ENCODE peak calls at places on chromosomes 16 and 17, in five cellular contexts. One of them, this sample, is unnamed.

GRCh38 chr16:48165961-48166578 is 10.3 kb upstream of the ABCC12 start:
- DNase-seq in prostate gland: no peak
- DNase-seq in Panc1: no peak
- DNase-seq in GM12878: no peak
- DNase-seq in sigmoid colon: no peak
- DNase-seq in this sample: no peak

GRCh38 chr16:72952404-72953301 is 95.3 kb downstream of the ZFHX3 start:
- DNase-seq in prostate gland: no peak
- DNase-seq in GM12878: no peak
- DNase-seq in Panc1: no peak
- DNase-seq in sigmoid colon: no peak
- DNase-seq in this sample: no peak

GRCh38 chr17:50363217-50364060 is 9.5 kb downstream of the MRPL27 start:
- DNase-seq in sigmoid colon: peak; percentile 56
- DNase-seq in GM12878: no peak
- DNase-seq in prostate gland: no peak
- DNase-seq in Panc1: no peak
- DNase-seq in this sample: peak; percentile 97

GRCh38 chr16:29662729-29663019 is 373 bp upstream of the SPN start:
- DNase-seq in GM12878: peak; percentile 88
- DNase-seq in sigmoid colon: no peak
- DNase-seq in prostate gland: no peak
- DNase-seq in Panc1: no peak
- DNase-seq in this sample: no peak

GRCh38 chr16:84507011-84507982 is 2.8 kb upstream of the MEAK7 start:
- DNase-seq in Panc1: no peak
- DNase-seq in sigmoid colon: no peak
- DNase-seq in prostate gland: no peak
- DNase-seq in GM12878: peak; percentile 45
- DNase-seq in this sample: no peak

GRCh38 chr17:13157656-13158055 is 139.8 kb upstream of the ELAC2 start:
- DNase-seq in Panc1: no peak
- DNase-seq in GM12878: no peak
- DNase-seq in sigmoid colon: no peak
- DNase-seq in prostate gland: no peak
- DNase-seq in this sample: no peak

GRCh38 chr16:57485916-57486857 is at the start of gene DOK4:
- DNase-seq in sigmoid colon: peak; percentile 88
- DNase-seq in prostate gland: peak; percentile 74
- DNase-seq in Panc1: no peak
- DNase-seq in GM12878: no peak
- DNase-seq in this sample: peak; percentile 89

GRCh38 chr17:65472602-65473001 is 88.8 kb downstream of the AXIN2 start:
- DNase-seq in prostate gland: no peak
- DNase-seq in Panc1: no peak
- DNase-seq in sigmoid colon: no peak
- DNase-seq in GM12878: no peak
- DNase-seq in this sample: no peak

GRCh38 chr17:83053779-83054451 is 25.5 kb upstream of the METRNL start:
- DNase-seq in sigmoid colon: peak; percentile 84
- DNase-seq in GM12878: no peak
- DNase-seq in Panc1: no peak
- DNase-seq in prostate gland: no peak
- DNase-seq in this sample: no peak

GRCh38 chr16:526181-527014 is 1.1 kb upstream of the CAPN15 start:
- DNase-seq in prostate gland: no peak
- DNase-seq in Panc1: no peak
- DNase-seq in GM12878: no peak
- DNase-seq in sigmoid colon: peak; percentile 77
- DNase-seq in this sample: peak; percentile 76

GRCh38 chr17:4182043-4182442 is 39.0 kb downstream of the CYB5D2 start:
- DNase-seq in sigmoid colon: no peak
- DNase-seq in prostate gland: no peak
- DNase-seq in GM12878: no peak
- DNase-seq in Panc1: no peak
- DNase-seq in this sample: no peak

GRCh38 chr17:79023886-79024771 is at the start of gene C1QTNF1:
- DNase-seq in sigmoid colon: peak; percentile 86
- DNase-seq in Panc1: no peak
- DNase-seq in prostate gland: no peak
- DNase-seq in GM12878: no peak
- DNase-seq in this sample: peak; percentile 87

GRCh38 chr17:76879691-76880090 is 11.5 kb downstream of the MGAT5B start:
- DNase-seq in sigmoid colon: no peak
- DNase-seq in GM12878: no peak
- DNase-seq in Panc1: no peak
- DNase-seq in prostate gland: no peak
- DNase-seq in this sample: no peak

GRCh38 chr17:60305141-60305540 is 86.8 kb downstream of the USP32 start:
- DNase-seq in GM12878: peak; percentile 59
- DNase-seq in prostate gland: no peak
- DNase-seq in sigmoid colon: no peak
- DNase-seq in Panc1: no peak
- DNase-seq in this sample: peak; percentile 45

GRCh38 chr17:67753026-67753425 is 35.3 kb downstream of the NOL11 start:
- DNase-seq in sigmoid colon: no peak
- DNase-seq in prostate gland: no peak
- DNase-seq in GM12878: no peak
- DNase-seq in Panc1: no peak
- DNase-seq in this sample: peak; percentile 11

GRCh38 chr17:33686171-33686570 is 393.1 kb upstream of the ASIC2 start:
- DNase-seq in sigmoid colon: no peak
- DNase-seq in prostate gland: no peak
- DNase-seq in GM12878: no peak
- DNase-seq in Panc1: no peak
- DNase-seq in this sample: peak; percentile 50

GRCh38 chr17:12097326-12097725 is 76.6 kb downstream of the MAP2K4 start:
- DNase-seq in GM12878: no peak
- DNase-seq in sigmoid colon: no peak
- DNase-seq in prostate gland: no peak
- DNase-seq in Panc1: no peak
- DNase-seq in this sample: no peak

GRCh38 chr16:49749816-49750215 is 106.1 kb downstream of the ZNF423 start:
- DNase-seq in GM12878: no peak
- DNase-seq in prostate gland: no peak
- DNase-seq in sigmoid colon: no peak
- DNase-seq in Panc1: no peak
- DNase-seq in this sample: peak; percentile 33

GRCh38 chr17:79834575-79835469 is 4.4 kb downstream of the CBX4 start:
- DNase-seq in prostate gland: no peak
- DNase-seq in Panc1: no peak
- DNase-seq in sigmoid colon: no peak
- DNase-seq in GM12878: no peak
- DNase-seq in this sample: peak; percentile 81

GRCh38 chr17:11545002-11545401 is 53.3 kb upstream of the DNAH9 start:
- DNase-seq in prostate gland: no peak
- DNase-seq in sigmoid colon: no peak
- DNase-seq in GM12878: no peak
- DNase-seq in Panc1: no peak
- DNase-seq in this sample: no peak

GRCh38 chr16:1288813-1289479 is 20.5 kb upstream of the UBE2I start:
- DNase-seq in GM12878: no peak
- DNase-seq in Panc1: no peak
- DNase-seq in sigmoid colon: peak; percentile 53
- DNase-seq in prostate gland: no peak
- DNase-seq in this sample: peak; percentile 65

GRCh38 chr16:56488035-56488434 is 31.8 kb downstream of the BBS2 start:
- DNase-seq in Panc1: no peak
- DNase-seq in sigmoid colon: no peak
- DNase-seq in GM12878: no peak
- DNase-seq in prostate gland: no peak
- DNase-seq in this sample: no peak

GRCh38 chr17:81731271-81731670 is 19.2 kb downstream of the SLC25A10 start:
- DNase-seq in GM12878: no peak
- DNase-seq in Panc1: no peak
- DNase-seq in prostate gland: no peak
- DNase-seq in sigmoid colon: no peak
- DNase-seq in this sample: no peak

GRCh38 chr17:21211825-21212479 is 2.0 kb downstream of the TMEM11 start:
- DNase-seq in Panc1: no peak
- DNase-seq in prostate gland: no peak
- DNase-seq in sigmoid colon: no peak
- DNase-seq in GM12878: no peak
- DNase-seq in this sample: no peak

GRCh38 chr17:60229189-60229802 is 79.5 kb downstream of the CA4 start:
- DNase-seq in sigmoid colon: no peak
- DNase-seq in GM12878: no peak
- DNase-seq in prostate gland: no peak
- DNase-seq in Panc1: no peak
- DNase-seq in this sample: no peak

GRCh38 chr17:66281671-66282369 is 20.6 kb upstream of the PRKCA start:
- DNase-seq in prostate gland: no peak
- DNase-seq in GM12878: no peak
- DNase-seq in Panc1: no peak
- DNase-seq in sigmoid colon: no peak
- DNase-seq in this sample: no peak

GRCh38 chr17:3667366-3668278 is 756 bp downstream of the TAX1BP3 start:
- DNase-seq in sigmoid colon: peak; percentile 96
- DNase-seq in prostate gland: peak; percentile 82
- DNase-seq in Panc1: no peak
- DNase-seq in GM12878: no peak
- DNase-seq in this sample: peak; percentile 83

GRCh38 chr17:40167685-40168261 is 9.5 kb upstream of the RAPGEFL1 start:
- DNase-seq in prostate gland: no peak
- DNase-seq in Panc1: no peak
- DNase-seq in GM12878: no peak
- DNase-seq in sigmoid colon: no peak
- DNase-seq in this sample: no peak

GRCh38 chr17:35568561-35568960 is 7.9 kb upstream of the SLFN14 start:
- DNase-seq in GM12878: no peak
- DNase-seq in Panc1: no peak
- DNase-seq in prostate gland: no peak
- DNase-seq in sigmoid colon: no peak
- DNase-seq in this sample: peak; percentile 42

DNA sequence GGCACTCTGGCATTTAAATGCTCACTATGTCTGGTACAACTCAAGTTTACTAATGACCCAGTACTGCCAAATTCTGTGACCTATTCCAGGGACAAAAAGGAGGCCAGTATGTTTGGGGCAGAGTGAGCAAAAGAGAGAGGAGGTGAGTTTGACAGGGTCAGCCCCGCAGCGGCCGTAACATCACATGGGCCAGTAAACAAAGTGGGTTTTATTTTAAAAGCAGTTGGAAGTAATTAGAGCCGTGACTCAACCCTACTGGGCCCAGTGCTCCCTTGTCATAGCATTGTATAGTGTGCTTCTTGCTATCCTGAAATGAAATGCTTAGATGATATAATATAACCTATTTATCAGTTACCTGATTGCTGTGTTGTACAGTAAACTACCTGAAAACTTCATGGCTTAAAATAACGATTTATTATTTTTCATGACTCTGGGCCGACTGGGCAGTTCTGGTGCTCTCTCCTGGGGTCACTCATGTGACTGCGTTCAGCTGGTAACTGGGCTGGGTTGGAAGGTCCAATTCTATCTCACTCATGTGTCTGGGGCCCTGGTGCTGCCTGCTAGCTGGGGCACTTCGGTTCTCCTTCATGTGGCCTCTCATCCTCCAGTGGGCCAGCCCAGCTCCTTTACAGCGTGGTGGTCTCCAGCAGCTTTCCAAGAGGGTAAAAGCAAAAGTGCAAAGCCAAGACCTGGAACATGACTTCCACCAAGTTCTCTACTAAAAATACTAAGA is 27.4 kb downstream of the IQCK start:
- DNase-seq in Panc1: no peak
- DNase-seq in prostate gland: no peak
- DNase-seq in GM12878: no peak
- DNase-seq in sigmoid colon: no peak
- DNase-seq in this sample: no peak
- TF ChIP-seq POLR2AphosphoS5 in Panc1: no peak
- TF ChIP-seq POLR2AphosphoS5 in prostate gland: no peak
- TF ChIP-seq POLR2AphosphoS5 in GM12878: no peak
- TF ChIP-seq POLR2AphosphoS5 in sigmoid colon: no peak
- TF ChIP-seq POLR2AphosphoS5 in this sample: no peak

GRCh38 chr16:75198135-75198600 is 8.8 kb downstream of the CTRB2 start:
- DNase-seq in prostate gland: no peak
- DNase-seq in GM12878: no peak
- DNase-seq in Panc1: no peak
- DNase-seq in sigmoid colon: no peak
- DNase-seq in this sample: no peak

GRCh38 chr16:75196826-75197225 is 10.1 kb downstream of the CTRB2 start:
- DNase-seq in GM12878: no peak
- DNase-seq in prostate gland: no peak
- DNase-seq in Panc1: no peak
- DNase-seq in sigmoid colon: no peak
- DNase-seq in this sample: no peak

GRCh38 chr16:75195811-75196790 is 10.9 kb downstream of the CTRB2 start:
- DNase-seq in sigmoid colon: no peak
- DNase-seq in GM12878: no peak
- DNase-seq in Panc1: no peak
- DNase-seq in prostate gland: no peak
- DNase-seq in this sample: no peak

GRCh38 chr16:75193730-75194444 is 13.1 kb downstream of the CTRB2 start:
- DNase-seq in prostate gland: no peak
- DNase-seq in GM12878: no peak
- DNase-seq in sigmoid colon: no peak
- DNase-seq in Panc1: no peak
- DNase-seq in this sample: no peak

DNA sequence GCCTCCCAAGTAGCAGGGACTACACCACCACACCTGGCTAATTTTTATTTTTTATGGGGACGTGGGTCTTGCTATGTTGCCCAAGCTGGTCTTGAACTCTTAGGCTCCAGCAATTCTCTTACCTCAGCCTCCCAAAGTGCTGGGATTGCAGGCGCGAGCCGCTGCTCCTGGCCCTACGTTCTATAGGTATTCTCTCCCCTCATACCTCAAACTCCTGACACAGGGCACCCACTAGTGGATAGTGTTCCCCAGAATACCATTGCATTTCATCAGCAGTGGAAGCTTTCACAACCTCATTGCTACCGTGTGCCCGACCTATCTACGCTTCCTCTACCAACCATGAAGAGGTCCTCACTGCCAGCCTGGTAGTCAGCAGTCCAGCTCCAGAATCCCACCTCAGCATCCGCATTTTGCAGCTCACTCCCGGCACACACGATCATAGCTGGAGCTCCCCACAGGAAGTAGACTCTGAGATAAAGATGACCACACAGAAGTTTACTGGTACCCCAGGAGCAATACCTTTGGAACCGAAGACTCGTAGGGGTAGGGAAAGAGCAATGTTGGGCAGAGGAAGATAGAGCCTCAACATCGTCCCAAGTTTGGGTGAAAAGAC is 9.3 kb downstream of the CTRB2 start:
- DNase-seq in prostate gland: no peak
- DNase-seq in sigmoid colon: no peak
- DNase-seq in GM12878: no peak
- DNase-seq in Panc1: no peak
- DNase-seq in this sample: peak; percentile 27
- TF ChIP-seq CTCF in prostate gland: no peak
- TF ChIP-seq CTCF in sigmoid colon: no peak
- TF ChIP-seq CTCF in GM12878: no peak
- TF ChIP-seq CTCF in Panc1: no peak
- TF ChIP-seq CTCF in this sample: no peak

GRCh38 chr16:30893744-30894539 is at the start of gene BCL7C:
- DNase-seq in Panc1: no peak
- DNase-seq in sigmoid colon: peak; percentile 95
- DNase-seq in prostate gland: peak; percentile 89
- DNase-seq in GM12878: no peak
- DNase-seq in this sample: peak; percentile 93
- TF ChIP-seq POLR2AphosphoS5 in Panc1: peak; percentile 45
- TF ChIP-seq POLR2AphosphoS5 in sigmoid colon: peak; percentile 55
- TF ChIP-seq POLR2AphosphoS5 in prostate gland: peak; percentile 22
- TF ChIP-seq POLR2AphosphoS5 in GM12878: no peak
- TF ChIP-seq POLR2AphosphoS5 in this sample: peak; percentile 68

GRCh38 chr17:57290955-57291354 is 34.6 kb downstream of the MSI2 start:
- DNase-seq in sigmoid colon: no peak
- DNase-seq in prostate gland: no peak
- DNase-seq in GM12878: no peak
- DNase-seq in Panc1: no peak
- DNase-seq in this sample: no peak
- TF ChIP-seq CTCF in sigmoid colon: no peak
- TF ChIP-seq CTCF in prostate gland: no peak
- TF ChIP-seq CTCF in GM12878: no peak
- TF ChIP-seq CTCF in Panc1: no peak
- TF ChIP-seq CTCF in this sample: no peak